ENCODE peak calls at places on chromosome 5, in eight cellular contexts. One of them, this sample, is unnamed.

GRCh38 chr5:75681125-75681830 is 36.0 kb downstream of the POC5 start:
- DNase-seq in HepG2: peak
- DNase-seq in sigmoid colon: no peak
- DNase-seq in body of pancreas: no peak
- DNase-seq in heart left ventricle: no peak
- DNase-seq in breast epithelium: no peak
- DNase-seq in Peyer's patch: no peak
- DNase-seq in spleen: no peak
- DNase-seq in this sample: no peak

GRCh38 chr5:151315998-151316597 is 12.5 kb upstream of the SLC36A3 start:
- DNase-seq in body of pancreas: peak
- DNase-seq in sigmoid colon: peak
- DNase-seq in HepG2: peak
- DNase-seq in breast epithelium: peak
- DNase-seq in spleen: peak
- DNase-seq in heart left ventricle: peak
- DNase-seq in Peyer's patch: peak
- DNase-seq in this sample: peak

GRCh38 chr5:13606051-13606450 is 338.4 kb downstream of the DNAH5 start:
- DNase-seq in Peyer's patch: no peak
- DNase-seq in breast epithelium: no peak
- DNase-seq in spleen: no peak
- DNase-seq in HepG2: no peak
- DNase-seq in heart left ventricle: no peak
- DNase-seq in sigmoid colon: no peak
- DNase-seq in body of pancreas: no peak
- DNase-seq in this sample: peak

GRCh38 chr5:96601200-96601599 is 61.0 kb upstream of the CAST start:
- DNase-seq in breast epithelium: no peak
- DNase-seq in HepG2: no peak
- DNase-seq in heart left ventricle: no peak
- DNase-seq in body of pancreas: no peak
- DNase-seq in spleen: no peak
- DNase-seq in sigmoid colon: no peak
- DNase-seq in Peyer's patch: no peak
- DNase-seq in this sample: no peak

GRCh38 chr5:65076251-65076869 is 307.6 kb downstream of the CWC27 start:
- DNase-seq in HepG2: peak
- DNase-seq in spleen: no peak
- DNase-seq in sigmoid colon: no peak
- DNase-seq in heart left ventricle: peak
- DNase-seq in breast epithelium: no peak
- DNase-seq in body of pancreas: peak
- DNase-seq in Peyer's patch: peak
- DNase-seq in this sample: peak

GRCh38 chr5:123036391-123037103 is at the start of gene PPIC:
- DNase-seq in breast epithelium: peak
- DNase-seq in Peyer's patch: peak
- DNase-seq in sigmoid colon: peak
- DNase-seq in heart left ventricle: peak
- DNase-seq in HepG2: peak
- DNase-seq in spleen: peak
- DNase-seq in body of pancreas: peak
- DNase-seq in this sample: peak

GRCh38 chr5:159620853-159621540 is 290.7 kb upstream of the IL12B start:
- DNase-seq in body of pancreas: no peak
- DNase-seq in HepG2: no peak
- DNase-seq in heart left ventricle: no peak
- DNase-seq in breast epithelium: no peak
- DNase-seq in spleen: no peak
- DNase-seq in Peyer's patch: no peak
- DNase-seq in sigmoid colon: no peak
- DNase-seq in this sample: no peak

GRCh38 chr5:7850533-7851239 is at the start of gene CFAP90:
- DNase-seq in HepG2: peak
- DNase-seq in sigmoid colon: no peak
- DNase-seq in Peyer's patch: no peak
- DNase-seq in breast epithelium: peak
- DNase-seq in spleen: peak
- DNase-seq in body of pancreas: peak
- DNase-seq in heart left ventricle: peak
- DNase-seq in this sample: no peak

GRCh38 chr5:1204693-1205242 is 3.4 kb downstream of the SLC6A19 start:
- DNase-seq in HepG2: peak
- DNase-seq in breast epithelium: no peak
- DNase-seq in body of pancreas: peak
- DNase-seq in spleen: no peak
- DNase-seq in sigmoid colon: no peak
- DNase-seq in heart left ventricle: no peak
- DNase-seq in Peyer's patch: no peak
- DNase-seq in this sample: no peak

GRCh38 chr5:8020861-8021514 is 152.0 kb downstream of the MTRR start:
- DNase-seq in heart left ventricle: no peak
- DNase-seq in sigmoid colon: no peak
- DNase-seq in breast epithelium: no peak
- DNase-seq in HepG2: no peak
- DNase-seq in Peyer's patch: no peak
- DNase-seq in spleen: no peak
- DNase-seq in body of pancreas: no peak
- DNase-seq in this sample: no peak

GRCh38 chr5:143229896-143230675 is 173.4 kb downstream of the NR3C1 start:
- DNase-seq in sigmoid colon: peak
- DNase-seq in heart left ventricle: no peak
- DNase-seq in breast epithelium: no peak
- DNase-seq in spleen: no peak
- DNase-seq in Peyer's patch: no peak
- DNase-seq in HepG2: peak
- DNase-seq in body of pancreas: no peak
- DNase-seq in this sample: no peak

DNA sequence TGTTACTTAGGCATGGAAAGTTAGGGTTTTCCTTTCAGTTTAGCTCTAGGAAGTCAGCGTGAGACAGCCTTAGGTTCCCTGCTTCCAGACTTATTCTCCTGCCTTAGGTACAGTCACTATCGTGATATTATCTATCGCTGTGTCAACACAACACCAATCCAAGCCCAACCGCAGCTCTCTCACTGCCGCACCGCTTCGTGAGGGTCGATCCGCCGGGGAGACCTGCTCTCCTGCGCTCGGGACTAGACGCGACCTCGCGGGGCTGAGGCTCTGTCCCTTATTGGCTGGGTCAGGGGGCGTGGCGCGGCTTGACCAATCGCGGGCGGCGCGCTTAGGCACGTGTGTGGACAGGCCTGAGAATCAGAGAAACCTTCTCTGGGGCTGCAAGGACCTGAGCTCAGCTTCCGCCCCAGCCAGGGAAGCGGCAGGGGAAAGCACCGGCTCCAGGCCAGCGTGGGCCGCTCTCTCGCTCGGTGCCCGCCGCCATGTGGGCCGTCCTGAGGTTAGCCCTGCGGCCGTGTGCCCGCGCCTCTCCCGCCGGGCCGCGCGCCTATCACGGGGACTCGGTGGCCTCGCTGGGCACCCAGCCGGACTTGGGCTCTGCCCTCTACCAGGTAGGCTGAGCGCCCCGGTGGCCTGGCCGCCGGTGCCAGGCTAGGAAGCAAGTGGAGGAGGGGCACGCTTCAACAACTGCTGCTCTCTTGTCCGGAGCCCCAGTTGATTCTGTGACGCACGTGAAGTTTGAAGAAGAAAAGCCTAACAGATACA is at the start of gene MCCC2:
- DNase-seq in sigmoid colon: peak
- DNase-seq in HepG2: peak
- DNase-seq in body of pancreas: peak
- DNase-seq in heart left ventricle: peak
- DNase-seq in Peyer's patch: peak
- DNase-seq in breast epithelium: peak
- DNase-seq in spleen: peak
- DNase-seq in this sample: peak
- TF ChIP-seq POLR2A in sigmoid colon: peak
- TF ChIP-seq POLR2A in HepG2: peak
- TF ChIP-seq POLR2A in body of pancreas: peak
- TF ChIP-seq POLR2A in heart left ventricle: peak
- TF ChIP-seq POLR2A in Peyer's patch: peak
- TF ChIP-seq POLR2A in breast epithelium: peak
- TF ChIP-seq POLR2A in spleen: no peak
- TF ChIP-seq POLR2A in this sample: peak

GRCh38 chr5:172186114-172186695 is 1.8 kb downstream of the STK10 start:
- DNase-seq in heart left ventricle: no peak
- DNase-seq in HepG2: no peak
- DNase-seq in Peyer's patch: no peak
- DNase-seq in sigmoid colon: peak
- DNase-seq in breast epithelium: no peak
- DNase-seq in body of pancreas: no peak
- DNase-seq in spleen: peak
- DNase-seq in this sample: no peak

GRCh38 chr5:172187118-172188032 is 649 bp downstream of the STK10 start:
- DNase-seq in Peyer's patch: peak
- DNase-seq in breast epithelium: no peak
- DNase-seq in HepG2: peak
- DNase-seq in heart left ventricle: peak
- DNase-seq in spleen: peak
- DNase-seq in sigmoid colon: peak
- DNase-seq in body of pancreas: peak
- DNase-seq in this sample: peak

GRCh38 chr5:172189693-172190296 is 1.8 kb upstream of the STK10 start:
- DNase-seq in HepG2: no peak
- DNase-seq in spleen: no peak
- DNase-seq in sigmoid colon: no peak
- DNase-seq in heart left ventricle: no peak
- DNase-seq in Peyer's patch: no peak
- DNase-seq in breast epithelium: no peak
- DNase-seq in body of pancreas: no peak
- DNase-seq in this sample: no peak

GRCh38 chr5:172188893-172189692 is 1.1 kb upstream of the STK10 start:
- DNase-seq in sigmoid colon: peak
- DNase-seq in body of pancreas: no peak
- DNase-seq in breast epithelium: no peak
- DNase-seq in HepG2: no peak
- DNase-seq in Peyer's patch: no peak
- DNase-seq in spleen: peak
- DNase-seq in heart left ventricle: no peak
- DNase-seq in this sample: no peak

DNA sequence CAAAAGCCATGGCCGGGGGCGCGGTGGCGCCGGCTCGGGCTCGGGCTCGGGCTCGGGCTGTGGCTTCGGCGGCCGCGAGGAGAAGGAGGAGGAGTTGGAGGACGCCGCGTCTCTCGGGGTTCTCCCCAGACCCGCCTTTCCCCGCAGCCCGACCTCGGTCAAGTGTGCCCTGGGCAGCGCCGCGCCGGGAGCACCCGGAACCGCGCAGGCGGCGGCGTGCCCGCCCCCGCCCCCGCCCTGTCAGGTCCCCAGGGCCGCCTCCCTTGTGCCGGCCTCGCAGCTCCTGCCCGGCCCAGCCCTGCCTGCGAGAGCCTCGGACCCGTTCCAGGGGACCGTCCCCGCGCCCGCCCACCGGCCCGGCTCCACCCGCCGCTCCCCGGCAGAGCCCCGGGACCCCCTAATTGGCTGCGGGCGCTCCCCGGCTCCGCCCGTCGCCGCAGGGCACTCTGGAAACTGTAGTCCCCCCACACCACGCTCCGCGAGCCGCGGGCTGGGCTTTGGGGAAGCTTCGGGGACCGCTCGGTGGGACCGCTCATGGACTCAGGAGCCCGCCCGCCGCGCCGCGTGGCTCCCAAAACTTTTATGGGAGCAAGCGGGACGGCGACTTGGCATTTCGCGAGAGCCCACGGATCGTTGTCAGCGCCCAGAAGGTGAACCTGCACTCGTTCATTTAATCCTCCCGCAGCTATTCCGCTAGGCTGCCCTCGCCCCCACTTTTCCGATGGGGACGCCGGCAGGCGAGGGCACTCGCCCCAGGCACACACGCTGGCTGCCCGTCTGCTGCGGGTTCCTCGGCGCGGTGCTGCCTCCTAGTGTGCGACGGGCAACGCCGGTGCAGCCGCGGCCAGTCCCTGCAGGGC is at the start of gene STK10:
- DNase-seq in heart left ventricle: peak
- DNase-seq in body of pancreas: peak
- DNase-seq in breast epithelium: peak
- DNase-seq in HepG2: peak
- DNase-seq in sigmoid colon: peak
- DNase-seq in spleen: peak
- DNase-seq in Peyer's patch: peak
- DNase-seq in this sample: peak
- TF ChIP-seq POLR2A in heart left ventricle: peak
- TF ChIP-seq POLR2A in body of pancreas: peak
- TF ChIP-seq POLR2A in breast epithelium: no peak
- TF ChIP-seq POLR2A in HepG2: peak
- TF ChIP-seq POLR2A in sigmoid colon: no peak
- TF ChIP-seq POLR2A in spleen: no peak
- TF ChIP-seq POLR2A in Peyer's patch: peak
- TF ChIP-seq POLR2A in this sample: peak

GRCh38 chr5:10563940-10564837 is at the start of gene ANKRD33B:
- DNase-seq in breast epithelium: no peak
- DNase-seq in Peyer's patch: peak
- DNase-seq in spleen: peak
- DNase-seq in HepG2: peak
- DNase-seq in heart left ventricle: peak
- DNase-seq in body of pancreas: peak
- DNase-seq in sigmoid colon: peak
- DNase-seq in this sample: peak
- TF ChIP-seq POLR2A in breast epithelium: no peak
- TF ChIP-seq POLR2A in Peyer's patch: no peak
- TF ChIP-seq POLR2A in spleen: no peak
- TF ChIP-seq POLR2A in HepG2: no peak
- TF ChIP-seq POLR2A in heart left ventricle: peak
- TF ChIP-seq POLR2A in body of pancreas: peak
- TF ChIP-seq POLR2A in sigmoid colon: no peak
- TF ChIP-seq POLR2A in this sample: peak

DNA sequence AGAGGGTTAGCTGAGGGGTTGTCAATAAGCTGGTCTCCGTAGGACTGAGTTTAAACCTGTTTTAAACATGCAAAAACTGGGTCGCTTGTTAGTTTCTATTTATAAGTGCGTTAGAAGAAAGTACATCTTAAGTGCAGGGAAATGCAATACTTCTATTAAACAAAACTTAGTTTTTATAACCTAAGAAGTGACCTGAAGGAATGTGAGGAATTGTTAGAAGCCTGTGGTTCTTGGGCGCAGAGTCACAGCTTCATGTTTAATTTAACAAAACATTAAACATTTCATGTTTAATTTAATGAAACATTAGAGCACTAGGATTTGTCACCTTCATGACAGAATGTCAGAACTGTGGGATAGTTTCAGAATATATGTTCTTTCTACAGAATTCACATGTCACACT is 469.2 kb upstream of the WWC1 start:
- DNase-seq in Peyer's patch: no peak
- DNase-seq in spleen: no peak
- DNase-seq in breast epithelium: no peak
- DNase-seq in heart left ventricle: no peak
- DNase-seq in body of pancreas: no peak
- DNase-seq in HepG2: no peak
- DNase-seq in sigmoid colon: no peak
- DNase-seq in this sample: no peak
- TF ChIP-seq POLR2A in Peyer's patch: no peak
- TF ChIP-seq POLR2A in spleen: no peak
- TF ChIP-seq POLR2A in breast epithelium: no peak
- TF ChIP-seq POLR2A in heart left ventricle: no peak
- TF ChIP-seq POLR2A in body of pancreas: no peak
- TF ChIP-seq POLR2A in HepG2: no peak
- TF ChIP-seq POLR2A in sigmoid colon: no peak
- TF ChIP-seq POLR2A in this sample: no peak

This sample was measured in H54.